ENCODE peak calls at places on chromosomes 13 and 19, in eight cellular contexts. N is T-cell; I is cardiac septum; D is NCI-H1694; S is CD4-positive, alpha-beta memory T cell; W is NCI-H1092 treated with DMSO at 0.1 percent for 48 hours; G is activated T-cell treated with anti-CD3 and anti-CD28 coated beads for 1 hour; V is T1000. O is an unnamed sample.

GRCh38 chr19:2477141-2477710 is 1.3 kb downstream of the GADD45B start:
- DNase-seq in W (peak), I (peak), D (no peak), N (no peak), V (no peak), G (peak), S (no peak), O (no peak)

GRCh38 chr13:23766199-23766771 is 122.9 kb downstream of the MIPEP start:
- DNase-seq in S (no peak), G (no peak), I (no peak), V (no peak), D (no peak), W (no peak), N (no peak), O (no peak)

GRCh38 chr13:21894091-21894490 is 223.2 kb downstream of the FGF9 start:
- DNase-seq in S (no peak), N (no peak), W (peak), D (no peak), G (no peak), I (no peak), V (no peak), O (no peak)

GRCh38 chr19:35350591-35350990 is 2.9 kb downstream of the FFAR1 start:
- DNase-seq in I (no peak), G (no peak), S (no peak), V (no peak), D (no peak), W (no peak), N (no peak), O (no peak)

GRCh38 chr19:33618884-33619283 is 2.9 kb upstream of the CHST8 start:
- DNase-seq in I (no peak), D (no peak), G (no peak), N (no peak), W (no peak), S (no peak), V (no peak), O (no peak)

GRCh38 chr13:114064516-114065140 is 67.8 kb downstream of the RASA3 start:
- DNase-seq in D (no peak), V (peak), N (no peak), G (no peak), W (no peak), I (no peak), S (no peak), O (no peak)

GRCh38 chr13:21813844-21814243 is 143.0 kb downstream of the FGF9 start:
- DNase-seq in V (no peak), W (no peak), I (no peak), D (no peak), S (no peak), N (no peak), G (no peak), O (no peak)

GRCh38 chr19:48878219-48879024 is 6.2 kb downstream of the PPP1R15A start:
- DNase-seq in N (no peak), G (no peak), W (no peak), S (peak), V (no peak), D (no peak), I (no peak), O (no peak)

GRCh38 chr13:46281779-46282178 is 70.1 kb downstream of the LRRC63 start:
- DNase-seq in I (no peak), S (no peak), D (no peak), N (no peak), V (no peak), G (no peak), W (no peak), O (no peak)

GRCh38 chr19:28701491-28701890 is 511.5 kb downstream of the UQCRFS1 start:
- DNase-seq in S (no peak), G (no peak), N (no peak), I (no peak), V (no peak), W (no peak), D (no peak), O (no peak)

GRCh38 chr13:110509971-110510786 is 51.3 kb downstream of the RAB20 start:
- DNase-seq in V (no peak), I (no peak), W (peak), D (no peak), N (no peak), S (no peak), G (no peak), O (peak)

GRCh38 chr13:25840261-25840660 is 211.6 kb downstream of the SHISA2 start:
- DNase-seq in D (no peak), N (no peak), S (no peak), V (no peak), G (no peak), W (no peak), I (no peak), O (no peak)

GRCh38 chr19:37867831-37868230 is 38.6 kb downstream of the WDR87 start:
- DNase-seq in W (no peak), G (no peak), N (no peak), D (no peak), I (no peak), S (no peak), V (no peak), O (no peak)

GRCh38 chr13:39023761-39024160 is 14.1 kb downstream of the PROSER1 start:
- DNase-seq in I (no peak), N (no peak), V (no peak), D (no peak), S (no peak), G (no peak), W (no peak), O (no peak)

GRCh38 chr13:84951128-84951527 is 848.1 kb downstream of the SLITRK6 start:
- DNase-seq in V (no peak), G (no peak), S (no peak), N (no peak), I (no peak), W (no peak), D (no peak), O (no peak)

GRCh38 chr13:78603240-78603947 is at the start of gene POU4F1:
- DNase-seq in S (peak), G (no peak), D (peak), I (no peak), N (peak), V (peak), W (peak), O (peak)

GRCh38 chr13:49258097-49258796 is 10.5 kb downstream of the CDADC1 start:
- DNase-seq in D (no peak), G (no peak), V (no peak), W (no peak), S (peak), I (no peak), N (no peak), O (no peak)

GRCh38 chr19:55095260-55096060 is 19.8 kb downstream of the EPS8L1 start:
- DNase-seq in D (no peak), W (no peak), S (no peak), G (no peak), V (no peak), N (no peak), I (no peak), O (no peak)

GRCh38 chr19:1767464-1767933 is 14.2 kb downstream of the ONECUT3 start:
- DNase-seq in D (no peak), N (peak), S (peak), W (no peak), V (peak), I (no peak), G (peak), O (no peak)

GRCh38 chr19:13228561-13228960 is 78.3 kb downstream of the IER2 start:
- DNase-seq in W (no peak), V (no peak), N (no peak), S (no peak), D (no peak), G (no peak), I (no peak), O (no peak)

GRCh38 chr13:93224545-93224944 is 2.1 kb upstream of the GPC6 start:
- DNase-seq in I (no peak), N (no peak), V (no peak), S (no peak), D (no peak), G (no peak), W (no peak), O (no peak)

GRCh38 chr19:51959791-51960190 is 26.8 kb downstream of the ZNF350 start:
- DNase-seq in S (no peak), V (no peak), N (no peak), G (no peak), W (no peak), D (no peak), I (no peak), O (no peak)

GRCh38 chr13:78689011-78689410 is 30.1 kb upstream of the OBI1 start:
- DNase-seq in I (no peak), W (peak), V (no peak), G (no peak), N (no peak), D (peak), S (no peak), O (no peak)

GRCh38 chr13:98480915-98481510 is 95.9 kb downstream of the STK24 start:
- DNase-seq in D (peak), S (no peak), W (peak), I (no peak), V (no peak), G (no peak), N (no peak), O (peak)

GRCh38 chr19:55855160-55855559 is 18.8 kb downstream of the NLRP4 start:
- DNase-seq in V (no peak), G (no peak), W (no peak), D (no peak), S (no peak), I (no peak), N (no peak), O (no peak)

GRCh38 chr13:111315347-111315995 is 5.0 kb upstream of the TEX29 start:
- DNase-seq in V (no peak), N (no peak), G (no peak), D (no peak), W (no peak), I (no peak), S (no peak), O (no peak)

GRCh38 chr13:99985243-99985874 is 3.8 kb downstream of the ZIC2 start:
- DNase-seq in I (no peak), S (no peak), V (no peak), N (no peak), D (no peak), W (no peak), G (no peak), O (no peak)

GRCh38 chr13:94325148-94325528 is 154.3 kb downstream of the DCT start:
- DNase-seq in I (no peak), N (no peak), V (no peak), W (no peak), S (no peak), D (no peak), G (no peak), O (no peak)

GRCh38 chr19:5339950-5340636 is 519 bp downstream of the PTPRS start:
- DNase-seq in I (no peak), W (peak), G (no peak), D (no peak), S (no peak), N (no peak), V (no peak), O (no peak)

O was measured in NCI-H524 treated with DMSO at 0.1 percent for 48 hours.